ENCODE peak calls at places on chromosomes 13 and 19, in four cellular contexts. L is IMR-90, T is GM23248, X is PC-3. Z is an unnamed sample.

GRCh38 chr19:41299046-41299754 is 10.8 kb upstream of the CCDC97 start:
- DNase-seq in L (no peak), T (peak; percentile 62), X (no peak), Z (no peak)

GRCh38 chr19:53867225-53868090 is at the start of gene MYADM:
- DNase-seq in L (peak; percentile 97), T (peak; percentile 99), X (peak; percentile 100), Z (peak; percentile 100)

GRCh38 chr19:44878119-44878865 is 12.8 kb upstream of the TOMM40 start:
- DNase-seq in L (no peak), T (no peak), X (no peak), Z (no peak)

GRCh38 chr13:95842898-95843297 is 166.0 kb downstream of the DNAJC3 start:
- DNase-seq in L (no peak), T (no peak), X (peak; percentile 62), Z (no peak)

GRCh38 chr19:33796164-33797100 is at the start of gene KCTD15:
- DNase-seq in L (peak; percentile 31), T (peak; percentile 75), X (peak; percentile 16), Z (peak; percentile 83)

GRCh38 chr19:16340092-16340491 is 15.5 kb downstream of the KLF2 start:
- DNase-seq in L (peak; percentile 61), T (no peak), X (no peak), Z (no peak)

GRCh38 chr13:79353698-79354097 is 52.4 kb downstream of the RBM26 start:
- DNase-seq in L (no peak), T (no peak), X (no peak), Z (no peak)

GRCh38 chr13:79312456-79312855 is 93.6 kb downstream of the RBM26 start:
- DNase-seq in L (no peak), T (peak; percentile 8), X (no peak), Z (no peak)

GRCh38 chr13:24925318-24926231 is 161.6 kb downstream of the RNF17 start:
- DNase-seq in L (no peak), T (no peak), X (no peak), Z (no peak)

GRCh38 chr19:34259367-34259865 is 5.1 kb downstream of the GARRE1 start:
- DNase-seq in L (peak; percentile 45), T (peak; percentile 52), X (no peak), Z (no peak)

GRCh38 chr19:31533114-31533513 is 183.9 kb upstream of the TSHZ3 start:
- DNase-seq in L (no peak), T (peak; percentile 2), X (no peak), Z (peak; percentile 39)

GRCh38 chr13:47457631-47458030 is 543.4 kb downstream of the SUCLA2 start:
- DNase-seq in L (peak; percentile 49), T (peak; percentile 67), X (no peak), Z (no peak)

GRCh38 chr13:91375119-91375729 is 23.2 kb upstream of the GPC5 start:
- DNase-seq in L (peak; percentile 8), T (peak; percentile 39), X (peak; percentile 19), Z (no peak)

GRCh38 chr13:102688306-102688973 is 6.4 kb downstream of the METTL21C start:
- DNase-seq in L (no peak), T (no peak), X (no peak), Z (peak; percentile 73)

GRCh38 chr13:48078251-48078656 is 16.6 kb downstream of the MED4 start:
- DNase-seq in L (no peak), T (peak; percentile 13), X (peak; percentile 8), Z (peak; percentile 51)

GRCh38 chr19:16856091-16856490 is 26.9 kb downstream of the SIN3B start:
- DNase-seq in L (no peak), T (no peak), X (no peak), Z (no peak)

GRCh38 chr13:55244991-55245644 is 1895.6 kb upstream of the PRR20A start:
- DNase-seq in L (no peak), T (no peak), X (no peak), Z (peak; percentile 84)

GRCh38 chr19:6476155-6476895 is 5.3 kb downstream of the DENND1C start:
- DNase-seq in L (peak; percentile 10), T (peak; percentile 76), X (peak; percentile 68), Z (peak; percentile 100)

GRCh38 chr13:26048745-26049144 is 3.1 kb downstream of the SHISA2 start:
- DNase-seq in L (no peak), T (no peak), X (no peak), Z (no peak)

DNA sequence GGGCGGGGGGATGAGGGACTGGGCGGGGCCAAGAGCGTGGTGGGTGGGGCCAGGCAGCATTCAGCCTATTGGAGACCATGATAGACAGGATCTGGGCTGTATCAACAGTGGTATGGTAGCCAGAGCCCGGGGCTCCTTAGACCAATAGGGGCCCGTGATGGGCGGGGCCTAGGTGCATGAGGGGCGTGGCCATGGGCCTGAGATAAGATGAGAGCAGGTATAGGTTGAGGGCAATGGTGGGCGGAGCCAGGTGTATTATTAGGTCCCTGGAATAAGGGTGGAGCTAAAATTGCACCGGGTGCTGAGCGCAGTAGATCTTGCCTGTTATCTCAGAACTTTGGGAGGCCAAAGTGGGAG is 5.3 kb downstream of the ABCA7 start:
- DNase-seq in L (no peak), T (peak; percentile 59), X (peak; percentile 66), Z (peak; percentile 94)
- H3K27ac ChIP-seq in L (no peak overlapping the region), T (no peak overlapping the region), X (no peak overlapping the region), Z (no peak overlapping the region)

DNA sequence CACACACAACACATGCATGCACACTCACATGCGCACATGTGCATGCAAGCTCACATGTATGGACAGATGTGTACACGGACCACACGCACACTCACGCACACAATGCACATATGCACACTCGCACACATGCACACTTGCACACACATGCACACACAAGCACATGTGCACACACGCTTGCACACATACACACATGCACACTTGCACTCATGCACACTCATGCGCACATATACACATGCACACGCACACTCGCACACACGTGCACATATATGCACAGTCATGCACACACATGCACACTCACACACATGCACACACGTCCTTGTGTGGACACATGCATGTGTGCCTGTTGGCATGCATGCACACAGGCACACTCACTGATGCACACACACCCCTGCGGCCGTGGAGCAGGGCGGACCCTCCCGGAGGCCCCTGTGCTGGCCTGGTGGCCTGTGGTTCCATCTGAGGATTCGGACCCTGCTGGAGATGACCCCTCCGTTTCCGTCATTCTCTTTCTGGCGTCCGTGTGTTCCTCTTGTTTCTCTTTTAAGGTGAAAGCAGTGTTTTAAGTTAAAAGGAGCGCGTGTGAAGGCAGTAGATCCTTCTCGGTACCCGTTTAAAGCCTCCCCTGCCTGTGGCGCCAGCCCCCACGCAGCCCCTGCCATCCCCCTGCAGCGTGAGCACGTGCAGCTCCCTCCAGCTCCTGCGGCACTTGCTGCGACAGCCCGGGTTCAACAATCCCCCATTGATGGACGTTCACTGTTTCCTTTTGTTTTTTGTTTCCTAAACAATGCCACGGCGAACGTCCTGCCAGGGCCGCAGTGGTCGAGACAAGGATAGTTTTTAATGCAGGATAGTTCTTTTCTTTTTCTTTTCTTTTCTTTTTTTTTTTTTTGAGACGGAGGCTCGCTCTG is 5.6 kb downstream of the NDUFS7 start:
- DNase-seq in L (no peak), T (no peak), X (no peak), Z (no peak)
- H3K4me3 ChIP-seq in L (no peak overlapping the region), T (no peak overlapping the region), X (no peak overlapping the region), Z (no peak overlapping the region)

DNA sequence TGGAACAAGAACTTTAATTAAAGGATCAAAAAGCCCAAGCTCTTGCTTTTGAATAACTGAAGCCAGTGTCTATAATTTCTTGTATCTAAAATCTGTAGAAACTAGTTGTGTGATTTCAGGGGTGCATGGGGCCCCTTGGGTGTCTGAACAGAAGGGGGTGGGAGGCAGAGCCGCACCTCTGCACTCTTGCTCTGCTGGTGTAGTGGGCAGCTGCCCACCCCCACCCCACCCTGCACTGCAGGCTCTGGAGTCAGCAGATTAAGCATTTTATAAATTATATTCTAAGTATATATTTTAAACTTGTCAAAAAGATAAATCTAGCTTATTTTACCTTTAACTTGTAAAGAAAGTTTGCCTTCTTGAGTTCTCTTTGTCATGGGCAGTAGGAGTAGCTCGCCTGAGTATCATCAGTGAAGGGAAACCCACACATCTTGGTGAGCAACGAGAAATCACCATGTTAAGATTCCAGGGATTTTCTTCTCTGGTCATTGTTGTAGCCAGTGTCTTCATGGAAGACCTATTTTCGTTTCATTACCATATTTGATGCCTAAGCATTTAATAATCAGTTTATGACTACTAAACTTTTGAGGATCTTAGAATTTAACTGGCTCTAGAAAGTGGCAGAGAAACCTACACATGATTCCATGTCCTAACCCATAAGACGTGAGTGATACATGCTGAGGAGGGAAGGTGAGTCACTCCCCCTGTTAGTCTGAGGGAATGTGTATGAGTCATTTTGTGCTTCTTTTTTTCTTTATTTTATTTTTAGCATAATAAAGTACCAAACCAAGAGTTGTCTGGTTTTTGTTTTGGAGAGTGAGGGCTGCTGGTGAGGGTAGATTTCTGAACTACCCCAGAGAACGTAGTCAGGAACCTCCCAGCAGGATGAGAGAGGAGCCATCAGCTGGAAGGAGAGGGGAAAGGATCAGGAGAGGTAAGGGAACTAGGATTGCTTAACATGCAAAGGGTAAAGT is 7.7 kb downstream of the UBE2L5 start:
- DNase-seq in L (peak; percentile 95), T (peak; percentile 96), X (peak; percentile 77), Z (no peak)
- H3K9ac ChIP-seq in L (peak overlapping the region; percentile 21), T (peak overlapping the region; percentile 19), X (peak overlapping the region; percentile 23), Z (no peak overlapping the region)

GRCh38 chr19:12799723-12800343 is 1.8 kb downstream of the PRDX2 start:
- DNase-seq in L (no peak), T (no peak), X (no peak), Z (no peak)

GRCh38 chr19:12794196-12794921 is 3.1 kb downstream of the JUNB start:
- DNase-seq in L (peak; percentile 62), T (peak; percentile 43), X (peak; percentile 9), Z (no peak)

GRCh38 chr19:12794936-12795335 is 3.6 kb downstream of the JUNB start:
- DNase-seq in L (peak; percentile 29), T (no peak), X (no peak), Z (no peak)

GRCh38 chr19:12796146-12797071 is 5.1 kb downstream of the JUNB start:
- DNase-seq in L (peak; percentile 81), T (peak; percentile 85), X (peak; percentile 94), Z (peak; percentile 94)

GRCh38 chr19:12797141-12797587 is 4.4 kb downstream of the PRDX2 start:
- DNase-seq in L (no peak), T (no peak), X (no peak), Z (no peak)
- H3K27ac ChIP-seq in L (no peak overlapping the region), T (no peak overlapping the region), X (no peak overlapping the region), Z (no peak overlapping the region)

DNA sequence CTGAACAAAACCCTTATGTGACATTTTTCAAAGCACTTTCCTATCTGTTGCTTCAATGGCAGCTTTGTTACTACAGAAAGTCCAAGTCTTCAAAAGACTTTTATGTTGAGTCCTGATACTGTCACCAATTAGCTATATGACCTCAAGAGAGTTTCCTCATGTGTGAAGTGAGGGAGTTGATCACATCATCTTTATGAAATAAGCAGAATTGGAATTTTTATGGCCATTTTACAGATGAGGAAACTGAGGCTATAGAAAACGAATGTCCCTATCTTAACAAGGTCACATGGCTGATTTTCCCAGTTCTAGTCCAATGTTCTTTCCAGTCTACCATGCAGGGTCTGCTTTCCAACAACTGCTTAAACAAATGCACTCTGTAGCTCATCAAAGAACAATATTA is 2.6 kb downstream of the TNFRSF19 start:
- DNase-seq in L (no peak), T (no peak), X (no peak), Z (no peak)
- H3K4me3 ChIP-seq in L (peak overlapping the region; percentile 53), T (no peak overlapping the region), X (no peak overlapping the region), Z (peak overlapping the region; percentile 29)

GRCh38 chr19:52007805-52008557 is at the start of gene ZNF615:
- DNase-seq in L (peak; percentile 80), T (peak; percentile 96), X (peak; percentile 85), Z (peak; percentile 96)

GRCh38 chr19:52010674-52011073 is 2.7 kb upstream of the ZNF615 start:
- DNase-seq in L (no peak), T (no peak), X (no peak), Z (no peak)

DNA sequence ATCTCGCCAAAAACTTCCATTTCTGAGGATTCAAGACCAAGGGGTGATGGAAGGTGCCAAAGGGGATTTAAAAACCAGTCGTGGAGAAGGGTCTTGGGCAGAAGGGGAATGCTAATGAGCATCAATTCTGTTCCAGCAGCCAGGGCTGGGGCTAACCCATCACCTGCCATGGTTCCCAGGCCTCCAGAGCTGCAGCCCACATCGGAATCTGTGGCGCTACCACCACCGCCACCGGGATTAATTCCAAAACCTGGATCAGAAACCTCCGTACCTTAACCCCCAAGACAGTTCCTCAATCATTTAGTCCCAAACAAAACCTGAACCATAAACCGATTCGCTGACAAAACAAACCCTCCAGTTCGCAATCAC is 591 bp downstream of the ZNF615 start:
- DNase-seq in L (no peak), T (peak; percentile 45), X (no peak), Z (peak; percentile 63)
- H3K9ac ChIP-seq in L (peak overlapping the region; percentile 94), T (peak overlapping the region; percentile 86), X (peak overlapping the region; percentile 71), Z (peak overlapping the region; percentile 69)